ENCODE peak calls at places on chromosomes 13 and 19, in six cellular contexts. One of them, this sample, is unnamed.

GRCh38 chr19:6475321-6476108 is 6.1 kb downstream of the DENND1C start:
- DNase-seq in NCI-H1694 treated with DMSO at 0.1 percent for 48 hours: no peak
- DNase-seq in left kidney: peak; percentile 61
- DNase-seq in NCI-H345: peak; percentile 49
- DNase-seq in ovary: no peak
- DNase-seq in activated naive CD4-positive, alpha-beta T cell: no peak
- DNase-seq in this sample: no peak

GRCh38 chr19:19452241-19453128 is 47.0 kb downstream of the GATAD2A start:
- DNase-seq in NCI-H345: no peak
- DNase-seq in left kidney: no peak
- DNase-seq in activated naive CD4-positive, alpha-beta T cell: no peak
- DNase-seq in ovary: no peak
- DNase-seq in NCI-H1694 treated with DMSO at 0.1 percent for 48 hours: no peak
- DNase-seq in this sample: no peak

GRCh38 chr13:94988654-94989053 is 276.3 kb upstream of the SOX21 start:
- DNase-seq in left kidney: no peak
- DNase-seq in NCI-H1694 treated with DMSO at 0.1 percent for 48 hours: no peak
- DNase-seq in activated naive CD4-positive, alpha-beta T cell: no peak
- DNase-seq in NCI-H345: peak; percentile 9
- DNase-seq in ovary: no peak
- DNase-seq in this sample: no peak

GRCh38 chr19:20254151-20254550 is 87.1 kb downstream of the ZNF486 start:
- DNase-seq in NCI-H1694 treated with DMSO at 0.1 percent for 48 hours: no peak
- DNase-seq in ovary: no peak
- DNase-seq in left kidney: peak; percentile 77
- DNase-seq in NCI-H345: no peak
- DNase-seq in activated naive CD4-positive, alpha-beta T cell: no peak
- DNase-seq in this sample: no peak

GRCh38 chr13:30341815-30342570 is 34.6 kb upstream of the KATNAL1 start:
- DNase-seq in NCI-H1694 treated with DMSO at 0.1 percent for 48 hours: peak; percentile 4
- DNase-seq in NCI-H345: peak; percentile 57
- DNase-seq in left kidney: no peak
- DNase-seq in activated naive CD4-positive, alpha-beta T cell: no peak
- DNase-seq in ovary: peak; percentile 84
- DNase-seq in this sample: no peak

GRCh38 chr13:58994778-58995177 is 1169.0 kb downstream of the DIAPH3 start:
- DNase-seq in NCI-H1694 treated with DMSO at 0.1 percent for 48 hours: no peak
- DNase-seq in ovary: no peak
- DNase-seq in activated naive CD4-positive, alpha-beta T cell: no peak
- DNase-seq in NCI-H345: no peak
- DNase-seq in left kidney: peak; percentile 33
- DNase-seq in this sample: no peak

GRCh38 chr13:31697290-31697689 is 42.0 kb upstream of the RXFP2 start:
- DNase-seq in left kidney: no peak
- DNase-seq in NCI-H345: no peak
- DNase-seq in ovary: no peak
- DNase-seq in activated naive CD4-positive, alpha-beta T cell: no peak
- DNase-seq in NCI-H1694 treated with DMSO at 0.1 percent for 48 hours: no peak
- DNase-seq in this sample: no peak

GRCh38 chr19:38841787-38842438 is 7.9 kb downstream of the HNRNPL start:
- DNase-seq in NCI-H1694 treated with DMSO at 0.1 percent for 48 hours: no peak
- DNase-seq in activated naive CD4-positive, alpha-beta T cell: no peak
- DNase-seq in NCI-H345: no peak
- DNase-seq in left kidney: no peak
- DNase-seq in ovary: no peak
- DNase-seq in this sample: no peak

GRCh38 chr19:14198384-14199376 is 7.3 kb downstream of the ADGRL1 start:
- DNase-seq in left kidney: no peak
- DNase-seq in NCI-H345: no peak
- DNase-seq in activated naive CD4-positive, alpha-beta T cell: no peak
- DNase-seq in NCI-H1694 treated with DMSO at 0.1 percent for 48 hours: peak; percentile 47
- DNase-seq in ovary: no peak
- DNase-seq in this sample: no peak

GRCh38 chr13:97386832-97387486 is 47.0 kb upstream of the RAP2A start:
- DNase-seq in NCI-H345: no peak
- DNase-seq in NCI-H1694 treated with DMSO at 0.1 percent for 48 hours: no peak
- DNase-seq in activated naive CD4-positive, alpha-beta T cell: no peak
- DNase-seq in left kidney: no peak
- DNase-seq in ovary: no peak
- DNase-seq in this sample: no peak

GRCh38 chr13:31880849-31881494 is 141.6 kb downstream of the RXFP2 start:
- DNase-seq in NCI-H345: no peak
- DNase-seq in activated naive CD4-positive, alpha-beta T cell: no peak
- DNase-seq in ovary: no peak
- DNase-seq in NCI-H1694 treated with DMSO at 0.1 percent for 48 hours: no peak
- DNase-seq in left kidney: no peak
- DNase-seq in this sample: no peak

GRCh38 chr13:46010148-46010547 is 42.4 kb downstream of the ZC3H13 start:
- DNase-seq in NCI-H1694 treated with DMSO at 0.1 percent for 48 hours: peak; percentile 9
- DNase-seq in left kidney: peak; percentile 46
- DNase-seq in NCI-H345: no peak
- DNase-seq in ovary: no peak
- DNase-seq in activated naive CD4-positive, alpha-beta T cell: no peak
- DNase-seq in this sample: peak; percentile 15

GRCh38 chr19:16594681-16595091 is 22.5 kb upstream of the SLC35E1 start:
- DNase-seq in activated naive CD4-positive, alpha-beta T cell: no peak
- DNase-seq in ovary: no peak
- DNase-seq in NCI-H1694 treated with DMSO at 0.1 percent for 48 hours: no peak
- DNase-seq in NCI-H345: no peak
- DNase-seq in left kidney: no peak
- DNase-seq in this sample: no peak

GRCh38 chr19:6674868-6675305 is 4.9 kb upstream of the TNFSF14 start:
- DNase-seq in ovary: peak; percentile 28
- DNase-seq in left kidney: peak; percentile 55
- DNase-seq in activated naive CD4-positive, alpha-beta T cell: peak; percentile 52
- DNase-seq in NCI-H345: no peak
- DNase-seq in NCI-H1694 treated with DMSO at 0.1 percent for 48 hours: no peak
- DNase-seq in this sample: peak; percentile 47

GRCh38 chr13:85528578-85529215 is 270.5 kb downstream of the SLITRK6 start:
- DNase-seq in left kidney: no peak
- DNase-seq in ovary: no peak
- DNase-seq in NCI-H345: no peak
- DNase-seq in activated naive CD4-positive, alpha-beta T cell: no peak
- DNase-seq in NCI-H1694 treated with DMSO at 0.1 percent for 48 hours: no peak
- DNase-seq in this sample: no peak